ENCODE peak calls at places on chromosomes 6 and 20, in eight cellular contexts. R, L, F, A, P, V, Y and B are unnamed samples.
A peak's percentile ranks its signal among the peaks of the same experiment; 100 is the strongest.

GRCh38 chr20:63896136-63896890 is 1.4 kb downstream of the DNAJC5 start:
- DNase-seq in R (no peak), F (peak; percentile 13), P (peak; percentile 33), Y (peak; percentile 78), A (no peak), V (peak; percentile 75), L (no peak), B (no peak)

GRCh38 chr6:36302227-36302976 is 32.5 kb downstream of the PNPLA1 start:
- DNase-seq in P (peak; percentile 88), L (peak; percentile 91), A (peak; percentile 73), V (peak; percentile 96), F (peak; percentile 93), Y (peak; percentile 96), R (peak; percentile 80), B (peak; percentile 95)

GRCh38 chr6:78607188-78607587 is 260.2 kb upstream of the IRAK1BP1 start:
- DNase-seq in V (no peak), Y (no peak), P (no peak), F (no peak), R (no peak), L (no peak), A (no peak), B (no peak)

GRCh38 chr20:37347891-37348642 is 2.1 kb downstream of the SRC start:
- DNase-seq in F (no peak), Y (no peak), P (no peak), L (no peak), V (no peak), R (no peak), A (no peak), B (no peak)

GRCh38 chr6:63963756-63964315 is 328.2 kb downstream of the PHF3 start:
- DNase-seq in P (no peak), L (no peak), V (no peak), F (no peak), R (no peak), A (no peak), Y (no peak), B (no peak)

GRCh38 chr20:25025986-25026605 is 31.8 kb downstream of the ACSS1 start:
- DNase-seq in V (no peak), F (no peak), R (no peak), P (no peak), A (no peak), Y (no peak), L (no peak), B (no peak)

GRCh38 chr6:55069132-55069781 is 105.1 kb upstream of the HCRTR2 start:
- DNase-seq in A (no peak), R (peak; percentile 45), L (peak; percentile 18), P (no peak), F (no peak), Y (peak; percentile 24), V (peak; percentile 89), B (no peak)

GRCh38 chr6:125859691-125860210 is 69.0 kb downstream of the NCOA7 start:
- DNase-seq in V (no peak), R (no peak), Y (no peak), A (no peak), F (no peak), P (no peak), L (no peak), B (no peak)

GRCh38 chr20:47985092-47985850 is 200.0 kb upstream of the SULF2 start:
- DNase-seq in P (peak; percentile 86), F (no peak), V (no peak), L (no peak), Y (peak; percentile 12), A (no peak), R (no peak), B (no peak)

GRCh38 chr6:9101920-9102319 is 666.6 kb upstream of the SLC35B3 start:
- DNase-seq in Y (no peak), R (no peak), L (no peak), V (no peak), F (no peak), P (no peak), A (no peak), B (no peak)

GRCh38 chr6:12483712-12484111 is 193.6 kb downstream of the EDN1 start:
- DNase-seq in P (no peak), R (no peak), A (no peak), V (no peak), F (no peak), Y (peak; percentile 73), L (peak; percentile 88), B (no peak)

GRCh38 chr6:149190228-149190831 is 127.2 kb upstream of the TAB2 start:
- DNase-seq in R (no peak), L (peak; percentile 39), F (peak; percentile 48), Y (peak; percentile 75), A (peak; percentile 15), P (no peak), V (no peak), B (peak; percentile 27)

GRCh38 chr6:85360794-85361642 is 88.9 kb upstream of the NT5E start:
- DNase-seq in Y (peak; percentile 19), V (no peak), A (no peak), P (no peak), L (peak; percentile 89), R (no peak), F (no peak), B (no peak)

GRCh38 chr6:2961971-2962370 is 9.4 kb downstream of the SERPINB6 start:
- DNase-seq in A (no peak), Y (no peak), P (peak; percentile 52), F (no peak), V (peak; percentile 19), R (no peak), L (no peak), B (no peak)